ENCODE peak calls at places on chromosomes 1 and 21, in four cellular contexts. Z is cardiac muscle cell, F is MCF 10A, D is B cell. Y is an unnamed sample.

GRCh38 chr1:18865176-18865575 is 5.7 kb upstream of the TAS1R2 start:
- DNase-seq in Z (no peak), F (no peak), D (no peak), Y (no peak)

GRCh38 chr1:228459091-228459993 is 27.8 kb upstream of the RNF187 start:
- DNase-seq in Z (peak; percentile 84), F (peak; percentile 93), D (peak; percentile 50), Y (peak; percentile 69)

GRCh38 chr1:236502579-236502971 is 21.2 kb upstream of the LGALS8 start:
- DNase-seq in Z (peak; percentile 72), F (peak; percentile 54), D (no peak), Y (no peak)

GRCh38 chr21:24375201-24375600 is 1232.1 kb downstream of the MRPL39 start:
- DNase-seq in Z (no peak), F (no peak), D (peak; percentile 23), Y (no peak)

GRCh38 chr1:7046314-7046713 is 261.1 kb downstream of the CAMTA1 start:
- DNase-seq in Z (peak; percentile 86), F (peak; percentile 55), D (no peak), Y (no peak)

GRCh38 chr1:33758698-33759097 is 105.2 kb upstream of the HMGB4 start:
- DNase-seq in Z (peak; percentile 1), F (peak; percentile 42), D (no peak), Y (no peak)

GRCh38 chr21:29293495-29293894 is 5.2 kb upstream of the BACH1 start:
- DNase-seq in Z (no peak), F (no peak), D (peak; percentile 85), Y (peak; percentile 60)

GRCh38 chr21:42598159-42598735 is 55.2 kb upstream of the PDE9A start:
- DNase-seq in Z (no peak), F (no peak), D (no peak), Y (no peak)

GRCh38 chr1:108502624-108503023 is 52.5 kb downstream of the NBPF6 start:
- DNase-seq in Z (peak; percentile 15), F (peak; percentile 46), D (no peak), Y (no peak)

GRCh38 chr1:99170516-99170915 is 93.8 kb upstream of the PLPPR4 start:
- DNase-seq in Z (no peak), F (peak; percentile 34), D (no peak), Y (no peak)

GRCh38 chr1:59494145-59494824 is 197.4 kb downstream of the FGGY start:
- DNase-seq in Z (peak; percentile 64), F (peak; percentile 7), D (no peak), Y (no peak)

GRCh38 chr1:174998569-174999215 is 1.1 kb upstream of the CACYBP start:
- DNase-seq in Z (peak; percentile 62), F (peak; percentile 85), D (peak; percentile 74), Y (peak; percentile 61)

GRCh38 chr1:218633238-218633948 is 288.3 kb downstream of the TGFB2 start:
- DNase-seq in Z (peak; percentile 21), F (no peak), D (no peak), Y (no peak)

GRCh38 chr1:64848812-64849211 is 103.9 kb downstream of the RAVER2 start:
- DNase-seq in Z (no peak), F (no peak), D (no peak), Y (no peak)

GRCh38 chr1:182092336-182092735 is 30.8 kb upstream of the ZNF648 start:
- DNase-seq in Z (peak; percentile 42), F (no peak), D (no peak), Y (no peak)

GRCh38 chr1:223706077-223706988 is 6.0 kb upstream of the CAPN2 start:
- DNase-seq in Z (peak; percentile 96), F (peak; percentile 96), D (no peak), Y (no peak)

GRCh38 chr1:28087614-28088167 is 719 bp downstream of the EYA3 start:
- DNase-seq in Z (no peak), F (peak; percentile 47), D (peak; percentile 44), Y (no peak)

GRCh38 chr1:18581420-18581880 is 49.2 kb upstream of the PAX7 start:
- DNase-seq in Z (peak; percentile 23), F (peak; percentile 36), D (peak; percentile 41), Y (peak; percentile 65)

GRCh38 chr1:227886993-227887696 is 60.6 kb downstream of the WNT9A start:
- DNase-seq in Z (peak; percentile 81), F (no peak), D (peak; percentile 50), Y (no peak)

GRCh38 chr1:4838231-4838630 is 183.8 kb downstream of the AJAP1 start:
- DNase-seq in Z (no peak), F (peak; percentile 15), D (no peak), Y (no peak)

GRCh38 chr1:164728719-164729118 is 169.7 kb downstream of the PBX1 start:
- DNase-seq in Z (peak; percentile 48), F (no peak), D (no peak), Y (no peak)

GRCh38 chr21:39105836-39106235 is 77.4 kb downstream of the PSMG1 start:
- DNase-seq in Z (no peak), F (no peak), D (no peak), Y (no peak)

GRCh38 chr1:35707253-35708178 is 11.2 kb downstream of the C1orf216 start:
- DNase-seq in Z (peak; percentile 13), F (no peak), D (peak; percentile 23), Y (peak; percentile 77)

GRCh38 chr1:35564884-35565741 is 7.5 kb downstream of the NCDN start:
- DNase-seq in Z (no peak), F (no peak), D (no peak), Y (no peak)

GRCh38 chr1:215833936-215834729 is 267.0 kb downstream of the KCTD3 start:
- DNase-seq in Z (no peak), F (no peak), D (no peak), Y (no peak)

GRCh38 chr1:57117753-57118152 is 151.9 kb upstream of the C8B start:
- DNase-seq in Z (no peak), F (no peak), D (no peak), Y (no peak)

GRCh38 chr1:94237291-94238226 is at the start of gene ARHGAP29:
- DNase-seq in Z (peak; percentile 86), F (peak; percentile 80), D (peak; percentile 76), Y (peak; percentile 85)

GRCh38 chr1:229037806-229038405 is 233.0 kb upstream of the RAB4A start:
- DNase-seq in Z (peak; percentile 33), F (peak; percentile 33), D (no peak), Y (no peak)

GRCh38 chr1:178688244-178688643 is 36.8 kb upstream of the RALGPS2 start:
- DNase-seq in Z (peak; percentile 83), F (peak; percentile 75), D (no peak), Y (no peak)

GRCh38 chr1:94998128-94998527 is 71.2 kb upstream of the CNN3 start:
- DNase-seq in Z (no peak), F (no peak), D (no peak), Y (no peak)

GRCh38 chr1:7555391-7556185 is 215.5 kb upstream of the VAMP3 start:
- DNase-seq in Z (no peak), F (no peak), D (no peak), Y (no peak)

GRCh38 chr1:21913763-21914162 is 23.3 kb downstream of the HSPG2 start:
- DNase-seq in Z (no peak), F (no peak), D (no peak), Y (no peak)

GRCh38 chr1:61140778-61141177 is 58.4 kb downstream of the NFIA start:
- DNase-seq in Z (no peak), F (peak; percentile 82), D (no peak), Y (no peak)

GRCh38 chr21:44038063-44038462 is 26.0 kb downstream of the TRAPPC10 start:
- DNase-seq in Z (no peak), F (no peak), D (no peak), Y (no peak)

GRCh38 chr1:94702440-94702810 is 117.7 kb upstream of the SLC44A3 start:
- DNase-seq in Z (peak; percentile 54), F (no peak), D (no peak), Y (no peak)

GRCh38 chr1:189619682-189620332 is 857.9 kb downstream of the BRINP3 start:
- DNase-seq in Z (peak; percentile 76), F (peak; percentile 100), D (no peak), Y (no peak)

GRCh38 chr1:41540886-41541591 is 56.6 kb upstream of the EDN2 start:
- DNase-seq in Z (peak; percentile 18), F (no peak), D (peak; percentile 34), Y (peak; percentile 38)

GRCh38 chr1:193538690-193539089 is 352.3 kb upstream of the B3GALT2 start:
- DNase-seq in Z (no peak), F (no peak), D (no peak), Y (no peak)

GRCh38 chr1:217315346-217315745 is 315.5 kb downstream of the GPATCH2 start:
- DNase-seq in Z (peak; percentile 25), F (peak; percentile 87), D (no peak), Y (no peak)

GRCh38 chr1:217313096-217313495 is 317.8 kb downstream of the GPATCH2 start:
- DNase-seq in Z (no peak), F (peak; percentile 37), D (no peak), Y (no peak)

GRCh38 chr1:217311766-217312165 is 319.1 kb downstream of the GPATCH2 start:
- DNase-seq in Z (peak; percentile 44), F (peak; percentile 44), D (no peak), Y (no peak)
- TF ChIP-seq CTCF in Z (peak; percentile 34), F (no peak), D (no peak), Y (no peak)

DNA sequence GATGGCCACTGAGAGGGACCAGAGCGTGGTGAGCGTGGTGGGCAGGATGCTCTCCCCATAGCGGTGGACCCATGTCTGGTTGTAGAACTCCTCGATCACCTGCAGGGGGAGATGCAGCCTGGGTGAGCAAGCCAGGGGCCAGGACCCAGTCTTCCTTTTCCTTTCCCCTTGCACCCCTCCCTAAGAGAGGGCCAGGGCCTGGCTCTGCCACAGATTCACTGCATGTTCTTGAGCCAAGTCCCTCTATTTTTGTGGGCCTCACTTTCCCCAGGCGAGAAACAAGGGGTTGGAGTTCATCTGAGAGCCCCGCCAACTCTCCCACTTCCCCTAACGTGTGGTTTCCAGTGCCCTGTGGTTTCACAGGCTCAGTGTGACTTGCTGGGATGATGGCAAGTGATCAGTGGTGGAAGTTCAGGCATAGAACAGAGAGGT is 27.5 kb downstream of the SLC2A1 start:
- DNase-seq in Z (peak; percentile 48), F (peak; percentile 62), D (peak; percentile 72), Y (peak; percentile 63)
- TF ChIP-seq CTCF in Z (peak; percentile 63), F (peak; percentile 66), D (peak; percentile 69), Y (peak; percentile 9)

GRCh38 chr1:247536340-247536739 is at the start of gene OR2C3:
- DNase-seq in Z (no peak), F (no peak), D (no peak), Y (no peak)

GRCh38 chr1:247528812-247529474 is 7.3 kb downstream of the OR2C3 start:
- DNase-seq in Z (no peak), F (peak; percentile 31), D (no peak), Y (no peak)

GRCh38 chr1:247530785-247531184 is 5.5 kb downstream of the OR2C3 start:
- DNase-seq in Z (no peak), F (no peak), D (no peak), Y (no peak)

GRCh38 chr1:247535402-247535801 is 838 bp downstream of the OR2C3 start:
- DNase-seq in Z (no peak), F (no peak), D (no peak), Y (no peak)

DNA sequence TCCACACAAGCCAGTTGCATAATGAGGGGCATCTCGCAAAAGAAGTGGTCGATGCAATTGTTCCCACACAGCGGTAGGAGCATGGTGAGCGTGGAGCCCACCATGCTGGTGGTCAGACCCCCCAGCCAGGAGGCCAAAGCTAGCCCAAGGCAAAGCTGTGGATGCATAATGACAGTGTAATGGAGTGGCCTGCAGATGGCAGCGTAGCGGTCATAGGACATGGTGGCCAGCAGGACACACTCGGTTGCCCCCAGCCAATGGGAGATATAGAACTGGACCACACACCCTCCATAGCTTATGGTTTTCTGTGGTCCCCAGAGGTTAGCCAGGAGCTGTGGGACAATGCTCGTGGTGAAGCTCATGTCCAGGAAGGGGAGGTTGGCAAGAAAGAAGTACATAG is 4.3 kb downstream of the OR2C3 start:
- DNase-seq in Z (no peak), F (no peak), D (no peak), Y (no peak)
- TF ChIP-seq CTCF in Z (no peak), F (no peak), D (no peak), Y (no peak)

GRCh38 chr1:67376381-67376780 is 53.8 kb downstream of the SERBP1 start:
- DNase-seq in Z (no peak), F (no peak), D (no peak), Y (no peak)
- TF ChIP-seq CTCF in Z (no peak), F (no peak), D (no peak), Y (no peak)

Y was measured in GM20000.